ENCODE peak calls at places on chromosomes 12 and 14, in six cellular contexts. D is neural progenitor cell, Z is lower lobe of right lung, N is A673, J is fibroblast of the aortic adventitia, T is heart left ventricle. U is an unnamed sample.

GRCh38 chr14:64737391-64738305 is 33.4 kb downstream of the PLEKHG3 start:
- DNase-seq in T (no peak), J (no peak), N (no peak), D (no peak), Z (peak), U (no peak)

GRCh38 chr12:129351481-129351880 is 498.2 kb downstream of the GLT1D1 start:
- DNase-seq in Z (no peak), D (no peak), T (no peak), N (no peak), J (no peak), U (no peak)

GRCh38 chr12:28130625-28131598 is 59.3 kb upstream of the CCDC91 start:
- DNase-seq in J (peak), D (no peak), N (peak), Z (no peak), T (peak), U (no peak)

GRCh38 chr12:93080994-93081809 is 152.1 kb upstream of the EEA1 start:
- DNase-seq in J (peak), Z (no peak), N (peak), D (peak), T (no peak), U (no peak)

GRCh38 chr12:111396726-111397445 is 8.8 kb upstream of the SH2B3 start:
- DNase-seq in J (peak), T (peak), N (peak), Z (peak), D (peak), U (no peak)

GRCh38 chr14:92887157-92887556 is 35.8 kb upstream of the CHGA start:
- DNase-seq in Z (no peak), N (no peak), T (no peak), D (no peak), J (no peak), U (no peak)

GRCh38 chr12:9041321-9041720 is 52.0 kb downstream of the KLRG1 start:
- DNase-seq in N (no peak), T (peak), D (no peak), Z (no peak), J (peak), U (no peak)

GRCh38 chr12:45458854-45459807 is 243.2 kb downstream of the ANO6 start:
- DNase-seq in N (peak), Z (no peak), T (no peak), D (no peak), J (peak), U (no peak)

GRCh38 chr12:4813741-4814140 is 93.5 kb downstream of the GALNT8 start:
- DNase-seq in N (no peak), Z (no peak), T (no peak), J (no peak), D (peak), U (no peak)

GRCh38 chr12:97912943-97913342 is 450.3 kb downstream of the RMST start:
- DNase-seq in J (no peak), Z (no peak), T (no peak), N (no peak), D (no peak), U (peak)

GRCh38 chr12:27618836-27619235 is 77.4 kb upstream of the REP15 start:
- DNase-seq in J (peak), T (no peak), Z (no peak), D (no peak), N (peak), U (no peak)

GRCh38 chr14:99537399-99537798 is 56.2 kb downstream of the CCNK start:
- DNase-seq in D (peak), J (peak), Z (no peak), T (peak), N (no peak), U (peak)

GRCh38 chr14:72514660-72515025 is 379.3 kb downstream of the DPF3 start:
- DNase-seq in Z (no peak), J (no peak), T (no peak), N (no peak), D (no peak), U (no peak)

GRCh38 chr14:72515779-72516770 is 377.8 kb downstream of the DPF3 start:
- DNase-seq in T (no peak), N (no peak), Z (no peak), D (no peak), J (peak), U (no peak)

GRCh38 chr14:72517736-72518135 is 376.2 kb downstream of the DPF3 start:
- DNase-seq in J (no peak), Z (no peak), T (no peak), N (no peak), D (no peak), U (no peak)

GRCh38 chr14:72518809-72519377 is 375.0 kb downstream of the DPF3 start:
- DNase-seq in D (no peak), Z (no peak), N (no peak), J (no peak), T (no peak), U (no peak)

GRCh38 chr14:72516936-72517408 is 376.9 kb downstream of the DPF3 start:
- DNase-seq in T (peak), N (peak), D (peak), J (peak), Z (no peak), U (peak)
- TF ChIP-seq CTCF in T (peak), N (peak), D (peak), J (peak), Z (peak), U (peak)

GRCh38 chr12:67910360-67911292 is 78.6 kb upstream of the IFNG-AS1 start:
- DNase-seq in N (peak), Z (no peak), D (no peak), J (peak), T (no peak), U (peak)
- H3K4me3 ChIP-seq in N (no peak), Z (no peak), D (no peak), J (no peak), T (no peak), U (no peak)

GRCh38 chr12:26091837-26092236 is 33.0 kb downstream of the BHLHE41 start:
- DNase-seq in T (no peak), J (peak), Z (no peak), D (peak), N (peak), U (no peak)
- TF ChIP-seq CTCF in T (no peak), J (peak), Z (no peak), D (peak), N (peak), U (peak)

GRCh38 chr14:75295061-75295461 is 16.4 kb downstream of the FOS start:
- DNase-seq in N (peak), D (peak), T (peak), J (peak), Z (peak), U (no peak)
- H3K4me3 ChIP-seq in N (peak), D (peak), T (peak), J (peak), Z (peak), U (peak)